ENCODE peak calls at places on chromosomes 13 and 19, in six cellular contexts. One of them, this sample, is unnamed.

GRCh38 chr13:35729926-35730627 is 253.6 kb upstream of the MAB21L1 start:
- DNase-seq in HCT116: no peak
- DNase-seq in H1: no peak
- DNase-seq in GM12878: peak
- DNase-seq in HepG2: no peak
- DNase-seq in K562: no peak
- DNase-seq in this sample: no peak

GRCh38 chr19:49119411-49120324 is at the start of gene PPFIA3:
- DNase-seq in HCT116: no peak
- DNase-seq in K562: peak
- DNase-seq in H1: peak
- DNase-seq in HepG2: no peak
- DNase-seq in GM12878: no peak
- DNase-seq in this sample: no peak

GRCh38 chr19:55646889-55647731 is 902 bp upstream of the CCDC106 start:
- DNase-seq in HepG2: no peak
- DNase-seq in H1: no peak
- DNase-seq in HCT116: no peak
- DNase-seq in K562: no peak
- DNase-seq in GM12878: no peak
- DNase-seq in this sample: no peak

GRCh38 chr19:1206733-1207301 is 1.2 kb downstream of the STK11 start:
- DNase-seq in K562: no peak
- DNase-seq in GM12878: no peak
- DNase-seq in HCT116: no peak
- DNase-seq in HepG2: no peak
- DNase-seq in H1: no peak
- DNase-seq in this sample: no peak

GRCh38 chr13:30581582-30581981 is 36.1 kb upstream of the USPL1 start:
- DNase-seq in HepG2: peak
- DNase-seq in HCT116: peak
- DNase-seq in GM12878: no peak
- DNase-seq in H1: no peak
- DNase-seq in K562: no peak
- DNase-seq in this sample: no peak

GRCh38 chr13:26719356-26719945 is 41.1 kb downstream of the GPR12 start:
- DNase-seq in K562: peak
- DNase-seq in HCT116: no peak
- DNase-seq in H1: no peak
- DNase-seq in GM12878: no peak
- DNase-seq in HepG2: no peak
- DNase-seq in this sample: no peak

GRCh38 chr19:36097036-36097435 is 13.9 kb upstream of the OVOL3 start:
- DNase-seq in HCT116: no peak
- DNase-seq in H1: no peak
- DNase-seq in GM12878: no peak
- DNase-seq in K562: no peak
- DNase-seq in HepG2: no peak
- DNase-seq in this sample: no peak

GRCh38 chr13:111187879-111188643 is 73.0 kb downstream of the ARHGEF7 start:
- DNase-seq in K562: no peak
- DNase-seq in HepG2: no peak
- DNase-seq in GM12878: no peak
- DNase-seq in H1: no peak
- DNase-seq in HCT116: no peak
- DNase-seq in this sample: no peak

GRCh38 chr13:34748078-34748477 is 194.0 kb upstream of the NBEA start:
- DNase-seq in GM12878: no peak
- DNase-seq in H1: no peak
- DNase-seq in K562: no peak
- DNase-seq in HepG2: no peak
- DNase-seq in HCT116: no peak
- DNase-seq in this sample: no peak

GRCh38 chr19:50427997-50428425 is 4.7 kb upstream of the MYBPC2 start:
- DNase-seq in GM12878: no peak
- DNase-seq in K562: no peak
- DNase-seq in HCT116: no peak
- DNase-seq in H1: peak
- DNase-seq in HepG2: no peak
- DNase-seq in this sample: no peak
- TF ChIP-seq YY1 in GM12878: no peak
- TF ChIP-seq YY1 in K562: no peak
- TF ChIP-seq YY1 in HCT116: no peak
- TF ChIP-seq YY1 in H1: no peak
- TF ChIP-seq YY1 in HepG2: no peak
- TF ChIP-seq YY1 in this sample: no peak

GRCh38 chr19:46718157-46718933 is 1.4 kb upstream of the PRKD2 start:
- DNase-seq in H1: peak
- DNase-seq in HepG2: no peak
- DNase-seq in K562: no peak
- DNase-seq in GM12878: peak
- DNase-seq in HCT116: no peak
- DNase-seq in this sample: no peak
- TF ChIP-seq ZNF274 in H1: no peak
- TF ChIP-seq ZNF274 in HepG2: no peak
- TF ChIP-seq ZNF274 in K562: no peak
- TF ChIP-seq ZNF274 in GM12878: no peak
- TF ChIP-seq ZNF274 in HCT116: no peak
- TF ChIP-seq ZNF274 in this sample: no peak

DNA sequence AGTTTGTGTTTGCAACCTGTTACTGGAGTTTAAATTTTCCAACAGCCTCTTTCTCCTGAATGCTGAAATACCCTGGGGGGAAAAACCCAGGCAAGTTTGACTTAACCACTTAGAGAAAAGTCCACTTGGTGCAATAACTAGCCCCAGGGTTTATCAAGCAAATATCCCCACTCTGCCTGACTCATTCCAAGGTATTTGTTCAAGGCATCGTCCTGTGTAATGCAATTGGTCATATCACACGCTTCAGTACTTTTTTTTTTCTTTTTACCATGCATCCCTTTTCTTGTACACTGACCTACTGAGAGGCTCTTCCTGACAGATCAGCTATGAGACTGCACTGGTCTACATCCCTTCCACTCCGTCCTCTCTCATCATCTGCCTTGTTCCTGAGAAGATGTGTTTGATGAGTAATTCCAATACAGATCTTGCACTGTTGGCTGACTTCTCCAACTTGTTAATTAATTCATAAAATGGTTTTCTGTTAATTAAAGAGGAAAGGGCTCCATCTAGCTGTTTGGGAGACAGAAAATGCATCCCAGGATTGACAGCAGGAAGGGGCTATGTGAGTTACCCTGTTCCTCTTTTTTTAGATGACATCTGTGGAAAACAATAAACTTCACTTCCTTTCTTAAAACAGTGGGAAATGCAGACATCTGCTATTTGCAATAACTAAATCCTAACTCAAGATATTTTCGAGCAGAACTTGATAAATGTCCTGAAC is 212.6 kb upstream of the IRS2 start:
- DNase-seq in HCT116: no peak
- DNase-seq in H1: no peak
- DNase-seq in GM12878: no peak
- DNase-seq in HepG2: no peak
- DNase-seq in K562: no peak
- DNase-seq in this sample: no peak
- TF ChIP-seq YY1 in HCT116: no peak
- TF ChIP-seq YY1 in H1: no peak
- TF ChIP-seq YY1 in GM12878: no peak
- TF ChIP-seq YY1 in HepG2: no peak
- TF ChIP-seq YY1 in K562: no peak
- TF ChIP-seq YY1 in this sample: no peak

GRCh38 chr13:52847682-52848432 is 583 bp downstream of the PCDH8 start:
- DNase-seq in HCT116: no peak
- DNase-seq in GM12878: no peak
- DNase-seq in HepG2: no peak
- DNase-seq in K562: no peak
- DNase-seq in H1: no peak
- DNase-seq in this sample: no peak

GRCh38 chr13:52846567-52847321 is 1.7 kb downstream of the PCDH8 start:
- DNase-seq in HepG2: no peak
- DNase-seq in K562: no peak
- DNase-seq in GM12878: no peak
- DNase-seq in H1: peak
- DNase-seq in HCT116: no peak
- DNase-seq in this sample: no peak

GRCh38 chr13:52845334-52845761 is 3.1 kb downstream of the PCDH8 start:
- DNase-seq in GM12878: no peak
- DNase-seq in H1: no peak
- DNase-seq in K562: no peak
- DNase-seq in HepG2: no peak
- DNase-seq in HCT116: no peak
- DNase-seq in this sample: no peak

GRCh38 chr13:52847322-52847681 is 1.1 kb downstream of the PCDH8 start:
- DNase-seq in GM12878: no peak
- DNase-seq in HepG2: no peak
- DNase-seq in K562: no peak
- DNase-seq in HCT116: no peak
- DNase-seq in H1: no peak
- DNase-seq in this sample: no peak

GRCh38 chr13:52845766-52846566 is 2.5 kb downstream of the PCDH8 start:
- DNase-seq in HCT116: no peak
- DNase-seq in GM12878: no peak
- DNase-seq in K562: no peak
- DNase-seq in H1: peak
- DNase-seq in HepG2: no peak
- DNase-seq in this sample: no peak
- TF ChIP-seq ZNF274 in HCT116: no peak
- TF ChIP-seq ZNF274 in GM12878: no peak
- TF ChIP-seq ZNF274 in K562: no peak
- TF ChIP-seq ZNF274 in H1: no peak
- TF ChIP-seq ZNF274 in HepG2: no peak
- TF ChIP-seq ZNF274 in this sample: no peak

GRCh38 chr19:27775395-27775794 is 1437.6 kb downstream of the UQCRFS1 start:
- DNase-seq in GM12878: no peak
- DNase-seq in H1: no peak
- DNase-seq in K562: peak
- DNase-seq in HepG2: no peak
- DNase-seq in HCT116: no peak
- DNase-seq in this sample: no peak
- TF ChIP-seq YY1 in GM12878: no peak
- TF ChIP-seq YY1 in H1: no peak
- TF ChIP-seq YY1 in K562: no peak
- TF ChIP-seq YY1 in HepG2: no peak
- TF ChIP-seq YY1 in HCT116: no peak
- TF ChIP-seq YY1 in this sample: no peak

GRCh38 chr19:31538879-31539278 is 189.6 kb upstream of the TSHZ3 start:
- DNase-seq in K562: no peak
- DNase-seq in H1: peak
- DNase-seq in GM12878: no peak
- DNase-seq in HCT116: no peak
- DNase-seq in HepG2: no peak
- DNase-seq in this sample: no peak
- TF ChIP-seq ZNF274 in K562: no peak
- TF ChIP-seq ZNF274 in H1: no peak
- TF ChIP-seq ZNF274 in GM12878: no peak
- TF ChIP-seq ZNF274 in HCT116: no peak
- TF ChIP-seq ZNF274 in HepG2: no peak
- TF ChIP-seq ZNF274 in this sample: no peak